ENCODE peak calls at places on chromosomes 16 and 17, in six cellular contexts. K, B, N, I, E and H are unnamed samples.
A peak's percentile ranks its signal among the peaks of the same experiment; 100 is the strongest.

GRCh38 chr17:38687291-38687690 is 12.5 kb upstream of the EPOP start:
- DNase-seq in K (peak; percentile 53), B (no peak), N (no peak), I (no peak), E (peak; percentile 36), H (no peak)

GRCh38 chr17:1562178-1562643 is 381 bp downstream of the PITPNA start:
- DNase-seq in K (peak; percentile 40), B (peak; percentile 57), N (peak; percentile 50), I (no peak), E (no peak), H (no peak)

GRCh38 chr16:24609417-24609739 is 70.0 kb downstream of the RBBP6 start:
- DNase-seq in K (no peak), B (no peak), N (no peak), I (no peak), E (no peak), H (no peak)

GRCh38 chr17:34434065-34434464 is 71.0 kb upstream of the CCL1 start:
- DNase-seq in K (no peak), B (no peak), N (no peak), I (no peak), E (no peak), H (no peak)

GRCh38 chr17:49333806-49334205 is 28.2 kb downstream of the ZNF652 start:
- DNase-seq in K (no peak), B (no peak), N (no peak), I (no peak), E (peak; percentile 51), H (no peak)

GRCh38 chr16:82672676-82673075 is 45.9 kb downstream of the CDH13 start:
- DNase-seq in K (no peak), B (no peak), N (no peak), I (no peak), E (no peak), H (no peak)

GRCh38 chr16:56354016-56354415 is 71.3 kb downstream of the AMFR start:
- DNase-seq in K (no peak), B (peak; percentile 4), N (peak; percentile 7), I (peak; percentile 28), E (no peak), H (no peak)

GRCh38 chr17:34257986-34258326 is 2.9 kb downstream of the CCL2 start:
- DNase-seq in K (no peak), B (no peak), N (no peak), I (no peak), E (no peak), H (no peak)

GRCh38 chr16:70730016-70730415 is 44.2 kb upstream of the MTSS2 start:
- DNase-seq in K (no peak), B (no peak), N (no peak), I (no peak), E (no peak), H (no peak)

GRCh38 chr16:27221576-27222498 is 18.5 kb downstream of the KDM8 start:
- DNase-seq in K (peak; percentile 83), B (peak; percentile 9), N (no peak), I (no peak), E (peak; percentile 75), H (no peak)

GRCh38 chr17:72683506-72684404 is 408.7 kb downstream of the SLC39A11 start:
- DNase-seq in K (peak; percentile 93), B (peak; percentile 35), N (peak; percentile 38), I (peak; percentile 70), E (peak; percentile 96), H (no peak)

GRCh38 chr16:705748-706188 is at the start of gene FBXL16:
- DNase-seq in K (no peak), B (no peak), N (no peak), I (no peak), E (no peak), H (no peak)

GRCh38 chr16:88325976-88326375 is 56.8 kb upstream of the ZNF469 start:
- DNase-seq in K (no peak), B (no peak), N (no peak), I (no peak), E (no peak), H (no peak)

GRCh38 chr16:17471745-17472075 is 950 bp upstream of the XYLT1 start:
- DNase-seq in K (no peak), B (no peak), N (no peak), I (no peak), E (peak; percentile 73), H (peak; percentile 47)

GRCh38 chr17:74947041-74947754 is 11.5 kb downstream of the OTOP3 start:
- DNase-seq in K (no peak), B (no peak), N (no peak), I (no peak), E (no peak), H (no peak)

GRCh38 chr16:85796152-85796551 is 3.2 kb downstream of the EMC8 start:
- DNase-seq in K (no peak), B (no peak), N (no peak), I (no peak), E (no peak), H (no peak)

GRCh38 chr17:65455972-65456343 is 105.5 kb downstream of the AXIN2 start:
- DNase-seq in K (peak; percentile 57), B (peak; percentile 35), N (no peak), I (no peak), E (peak; percentile 41), H (no peak)

GRCh38 chr17:78359936-78360370 is at the start of gene SOCS3:
- DNase-seq in K (peak; percentile 99), B (peak; percentile 96), N (peak; percentile 95), I (peak; percentile 93), E (peak; percentile 97), H (peak; percentile 81)

GRCh38 chr17:78357687-78358537 is 2.0 kb downstream of the SOCS3 start:
- DNase-seq in K (peak; percentile 48), B (no peak), N (no peak), I (no peak), E (no peak), H (no peak)

GRCh38 chr17:78359216-78359935 is 501 bp downstream of the SOCS3 start:
- DNase-seq in K (peak; percentile 67), B (no peak), N (no peak), I (no peak), E (peak; percentile 52), H (no peak)

GRCh38 chr17:78357177-78357586 is 2.7 kb downstream of the SOCS3 start:
- DNase-seq in K (peak; percentile 87), B (no peak), N (no peak), I (no peak), E (peak; percentile 85), H (no peak)

DNA sequence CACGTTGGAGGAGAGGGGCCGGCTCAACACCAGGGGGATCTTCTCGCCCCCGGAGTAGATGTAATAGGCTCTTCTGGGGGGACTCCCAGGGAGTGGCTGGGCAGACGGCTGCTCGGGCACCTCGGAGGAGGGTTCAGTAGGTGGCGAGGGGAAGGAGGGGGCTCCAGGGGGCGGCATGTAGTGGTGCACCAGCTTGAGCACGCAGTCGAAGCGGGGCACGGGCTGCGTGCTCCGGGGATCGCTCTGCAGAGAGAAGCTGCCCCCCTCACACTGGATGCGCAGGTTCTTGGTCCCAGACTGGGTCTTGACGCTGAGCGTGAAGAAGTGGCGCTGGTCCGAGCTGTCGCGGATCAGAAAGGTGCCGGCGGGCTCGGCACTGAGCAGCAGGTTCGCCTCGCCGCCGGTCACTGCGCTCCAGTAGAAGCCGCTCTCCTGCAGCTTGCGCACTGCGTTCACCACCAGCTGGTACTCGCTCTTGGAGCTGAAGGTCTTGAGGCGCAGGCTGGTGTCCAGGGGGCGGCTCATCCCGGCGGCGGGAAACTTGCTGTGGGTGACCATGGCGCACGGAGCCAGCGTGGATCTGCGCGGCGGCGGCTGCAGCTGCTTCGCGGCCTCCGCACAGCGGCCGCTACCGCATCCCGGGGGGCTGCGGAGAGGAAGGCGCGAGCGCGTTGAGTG is 1.2 kb downstream of the SOCS3 start:
- DNase-seq in K (peak; percentile 67), B (peak; percentile 48), N (peak; percentile 48), I (no peak), E (peak; percentile 56), H (no peak)
- TF ChIP-seq CTCF in K (no peak), B (no peak), N (no peak), I (no peak), E (no peak), H (no peak)

GRCh38 chr16:74296465-74297295 is at the start of gene PSMD7:
- DNase-seq in K (peak; percentile 91), B (peak; percentile 93), N (peak; percentile 93), I (peak; percentile 93), E (peak; percentile 90), H (peak; percentile 60)
- H3K4me3 ChIP-seq in K (peak within 1 kb of the TSS; percentile 75), B (peak within 1 kb of the TSS; percentile 61), N (peak within 1 kb of the TSS; percentile 95), I (peak within 1 kb of the TSS; percentile 92), E (peak within 1 kb of the TSS; percentile 68), H (peak within 1 kb of the TSS; percentile 86)

DNA sequence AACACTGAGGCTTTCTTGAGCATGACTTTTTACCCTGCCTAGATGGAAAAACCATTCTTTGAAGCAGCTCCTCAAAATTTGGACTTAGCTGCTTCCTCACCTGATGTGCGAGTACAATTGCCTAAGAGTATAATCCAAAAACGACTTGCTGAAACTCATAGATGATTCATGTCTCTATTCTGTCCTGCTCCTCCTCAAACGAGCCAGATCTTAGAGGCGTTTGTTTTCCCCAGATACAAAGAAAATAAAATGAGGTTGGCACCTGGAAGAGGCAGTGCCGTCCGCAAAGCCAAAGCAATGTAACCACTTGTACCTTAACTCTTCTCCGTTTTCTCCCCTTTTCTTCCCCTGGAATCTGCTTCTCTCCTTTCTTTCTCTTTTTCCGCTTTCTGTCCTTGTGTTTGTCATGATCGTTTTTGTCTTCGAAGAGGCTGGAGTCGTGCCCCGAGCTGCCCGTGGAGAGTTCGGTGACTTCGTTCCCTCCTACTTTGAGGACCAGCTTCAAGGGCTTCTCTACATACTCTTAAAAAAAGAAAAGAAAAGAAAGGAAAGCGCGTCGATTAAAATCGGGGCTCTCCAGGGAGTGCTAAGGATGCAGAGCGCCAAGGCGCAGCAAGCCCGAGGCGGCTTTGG is 895 bp downstream of the BRD7 start:
- DNase-seq in K (no peak), B (no peak), N (no peak), I (no peak), E (no peak), H (no peak)
- TF ChIP-seq CTCF in K (no peak), B (no peak), N (no peak), I (no peak), E (no peak), H (no peak)

DNA sequence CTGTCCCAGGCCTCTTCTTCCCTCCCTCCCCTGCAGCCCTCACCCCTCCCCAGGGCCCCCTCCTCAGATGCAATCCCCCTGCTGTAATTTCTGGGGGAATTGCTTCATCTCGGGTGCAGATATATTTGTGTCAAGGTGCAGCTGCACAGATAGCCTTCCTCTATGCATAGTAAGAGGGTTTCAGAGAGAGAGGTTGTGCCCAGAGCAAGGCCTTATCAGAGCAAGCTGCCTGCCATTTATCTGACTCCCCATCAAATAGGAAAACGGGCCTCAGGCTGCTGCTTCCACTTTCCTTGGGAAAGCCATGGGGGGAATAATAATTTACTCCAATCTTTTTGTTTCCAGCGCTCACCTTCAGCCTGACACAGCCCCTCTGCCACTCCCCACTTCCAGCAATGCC is 47.3 kb upstream of the LHX1 start:
- DNase-seq in K (no peak), B (no peak), N (no peak), I (no peak), E (no peak), H (no peak)
- H3K4me3 ChIP-seq in K (no peak overlapping the region), B (no peak overlapping the region), N (no peak overlapping the region), I (no peak overlapping the region), E (no peak overlapping the region), H (no peak overlapping the region)

GRCh38 chr16:77582956-77583355 is 139.4 kb upstream of the NUDT7 start:
- DNase-seq in K (no peak), B (no peak), N (no peak), I (no peak), E (no peak), H (no peak)
- TF ChIP-seq CTCF in K (no peak), B (no peak), N (no peak), I (no peak), E (no peak), H (no peak)